ENCODE peak calls at places on chromosomes 12 and 14, in nine cellular contexts. C is heart left ventricle, L is upper lobe of left lung, D is A549, M is gastrocnemius medialis, P is IMR-90, Q is body of pancreas, V is GM12878, X is right lobe of liver. T is an unnamed sample.

GRCh38 chr14:102688290-102688689 is 89.0 kb upstream of the TRAF3 start:
- ATAC-seq in C (no peak), L (peak), D (no peak), M (no peak), P (no peak), Q (no peak), V (no peak), X (no peak), T (no peak)

GRCh38 chr14:96187216-96188050 is 17.2 kb upstream of the BDKRB2 start:
- ATAC-seq in C (no peak), L (no peak), D (no peak), M (no peak), P (no peak), Q (peak), V (no peak), X (no peak), T (no peak)

GRCh38 chr14:52780893-52781292 is 10.5 kb downstream of the GNPNAT1 start:
- ATAC-seq in C (no peak), L (no peak), D (no peak), M (no peak), P (no peak), Q (no peak), V (no peak), X (no peak), T (no peak)

GRCh38 chr12:85955127-85955526 is 81.0 kb downstream of the NTS start:
- ATAC-seq in C (no peak), L (no peak), D (no peak), M (no peak), P (no peak), Q (no peak), V (no peak), X (no peak), T (no peak)

GRCh38 chr14:104094709-104095425 is 9.4 kb downstream of the ASPG start:
- ATAC-seq in C (peak), L (peak), D (peak), M (no peak), P (peak), Q (peak), V (peak), X (peak), T (no peak)

GRCh38 chr12:112190626-112191025 is 65.3 kb downstream of the TRAFD1 start:
- ATAC-seq in C (no peak), L (no peak), D (peak), M (no peak), P (no peak), Q (no peak), V (no peak), X (no peak), T (no peak)

GRCh38 chr12:19387182-19387581 is 52.1 kb upstream of the AEBP2 start:
- ATAC-seq in C (no peak), L (no peak), D (no peak), M (no peak), P (peak), Q (no peak), V (no peak), X (no peak), T (no peak)

GRCh38 chr14:77303417-77304156 is 17.1 kb downstream of the POMT2 start:
- ATAC-seq in C (no peak), L (peak), D (peak), M (peak), P (peak), Q (peak), V (peak), X (peak), T (peak)

GRCh38 chr12:104182144-104182543 is 33.4 kb upstream of the TXNRD1 start:
- ATAC-seq in C (no peak), L (peak), D (peak), M (peak), P (peak), Q (peak), V (no peak), X (peak), T (peak)

GRCh38 chr14:95895720-95896119 is 19.1 kb downstream of the TUNAR start:
- ATAC-seq in C (no peak), L (no peak), D (peak), M (no peak), P (no peak), Q (no peak), V (peak), X (peak), T (no peak)

GRCh38 chr12:116385486-116386217 is 108.2 kb upstream of the MED13L start:
- ATAC-seq in C (no peak), L (no peak), D (peak), M (no peak), P (no peak), Q (no peak), V (no peak), X (peak), T (no peak)

GRCh38 chr14:80955434-80955939 is at the start of gene TSHR:
- ATAC-seq in C (no peak), L (peak), D (peak), M (peak), P (peak), Q (peak), V (no peak), X (peak), T (no peak)

GRCh38 chr12:26832817-26833691 is at the start of gene ITPR2:
- ATAC-seq in C (peak), L (peak), D (peak), M (peak), P (peak), Q (peak), V (peak), X (peak), T (peak)
- TF ChIP-seq POLR2A in C (no peak), L (peak), D (peak), M (peak), P (peak), Q (peak), V (peak), X (peak), T (peak)

GRCh38 chr12:49367381-49368239 is at the start of gene SPATS2:
- ATAC-seq in C (no peak), L (peak), D (peak), M (no peak), P (peak), Q (peak), V (peak), X (peak), T (no peak)
- TF ChIP-seq POLR2A in C (no peak), L (peak), D (peak), M (peak), P (no peak), Q (peak), V (no peak), X (peak), T (no peak)

DNA sequence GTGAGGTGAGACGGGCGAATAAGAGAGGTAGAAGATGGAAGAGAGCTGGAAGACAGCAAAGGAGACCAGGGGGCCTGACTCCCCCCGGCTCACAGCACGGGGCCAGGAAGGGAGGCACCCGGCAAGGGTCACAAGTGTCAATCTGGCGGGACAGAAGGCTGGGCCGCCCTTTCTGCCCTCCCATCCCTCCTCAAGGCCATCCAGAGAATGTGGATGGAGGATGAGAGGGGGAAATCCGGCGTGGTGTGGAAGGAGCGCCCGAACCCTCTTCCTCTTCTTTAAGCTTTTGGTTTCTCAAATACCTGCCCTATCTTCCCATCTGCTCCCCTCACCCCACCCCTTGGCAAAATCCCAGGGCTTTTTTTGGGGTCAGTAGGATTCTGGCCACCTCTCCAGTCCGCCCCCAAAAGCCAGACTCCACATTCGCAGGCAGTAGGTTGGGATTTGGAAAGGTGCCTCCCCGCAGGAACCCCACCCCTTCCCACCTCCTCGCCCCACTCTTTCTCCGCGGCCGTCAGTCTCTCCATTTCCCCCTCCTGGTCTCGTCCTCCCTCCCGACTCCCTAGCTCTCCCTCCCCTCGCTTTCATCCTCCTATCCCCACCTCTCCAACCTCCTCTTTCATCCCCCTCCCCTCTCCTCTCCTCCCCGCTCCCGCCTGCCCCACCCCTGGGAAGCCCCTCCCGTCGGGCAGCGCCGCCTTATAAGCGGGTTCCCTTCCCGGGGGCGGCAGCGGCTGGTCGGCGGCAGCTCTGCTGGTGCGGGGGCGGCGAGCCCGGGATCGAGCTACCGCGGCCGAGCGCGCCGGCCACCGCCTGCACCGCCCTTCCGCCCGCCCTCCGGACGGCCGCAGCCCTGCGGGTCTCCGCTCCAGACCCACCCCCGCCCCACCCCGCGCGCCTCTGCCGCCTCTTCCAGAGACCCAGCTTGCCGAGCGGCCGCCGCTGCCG is at the start of gene PTMS:
- ATAC-seq in C (peak), L (peak), D (peak), M (peak), P (peak), Q (peak), V (peak), X (peak), T (peak)
- TF ChIP-seq POLR2A in C (no peak), L (no peak), D (peak), M (peak), P (peak), Q (peak), V (peak), X (peak), T (peak)

GRCh38 chr12:131710464-131711457 is at the start of gene SFSWAP:
- ATAC-seq in C (peak), L (peak), D (peak), M (peak), P (peak), Q (peak), V (peak), X (peak), T (peak)
- TF ChIP-seq POLR2A in C (no peak), L (peak), D (peak), M (peak), P (peak), Q (peak), V (peak), X (peak), T (peak)

DNA sequence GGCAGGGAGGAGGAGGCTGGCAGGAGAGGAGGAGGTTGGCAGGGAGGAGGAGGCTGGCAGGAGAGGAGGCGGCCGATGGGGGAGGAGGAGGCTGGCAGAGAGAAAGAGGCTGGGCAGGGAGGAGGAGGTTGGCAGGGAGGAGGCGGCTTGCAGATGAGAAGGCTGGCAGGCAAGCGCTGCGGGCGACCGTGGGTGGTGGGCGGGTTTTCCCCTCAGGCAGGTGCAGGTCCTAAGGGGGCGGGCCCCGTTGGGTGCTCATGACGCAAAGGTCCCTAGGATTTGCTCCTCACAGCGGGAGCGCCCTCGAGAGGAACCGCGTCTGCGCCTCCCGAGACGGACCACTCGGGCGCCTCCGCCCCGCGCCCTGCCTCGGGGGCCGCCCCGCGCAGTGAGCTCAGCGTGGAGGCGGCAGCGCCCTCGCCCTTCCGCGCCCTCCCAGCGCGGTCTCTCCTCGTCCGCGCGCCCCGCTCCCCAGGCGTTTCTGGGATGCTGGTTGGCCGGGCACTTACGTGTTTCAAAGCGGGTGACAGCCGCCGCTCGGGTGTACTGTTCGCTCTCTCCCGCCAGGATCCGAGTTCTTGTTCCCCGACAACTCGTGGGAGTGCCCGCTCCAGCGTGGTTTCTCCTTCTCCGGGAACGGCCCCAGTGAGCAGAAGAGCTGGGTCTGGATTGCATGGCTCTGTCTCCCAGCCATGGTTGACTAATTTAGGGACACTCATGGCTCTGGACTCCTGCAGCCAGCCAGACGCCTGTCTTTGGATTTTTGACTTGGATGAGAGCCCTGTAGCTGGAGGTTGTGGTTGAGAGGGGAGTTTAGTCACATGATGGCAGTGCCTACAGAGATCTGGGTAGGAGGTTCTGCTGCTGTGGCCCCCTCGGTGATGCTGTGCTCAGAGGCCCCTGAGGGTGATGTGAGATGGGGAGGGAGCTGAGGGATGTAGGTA is 64.1 kb upstream of the PPP4R3A start:
- ATAC-seq in C (no peak), L (peak), D (peak), M (no peak), P (peak), Q (peak), V (peak), X (peak), T (peak)
- TF ChIP-seq POLR2A in C (no peak), L (no peak), D (no peak), M (no peak), P (no peak), Q (no peak), V (no peak), X (no peak), T (no peak)

GRCh38 chr14:22565391-22565945 is 23.6 kb downstream of the DAD1 start:
- ATAC-seq in C (no peak), L (no peak), D (no peak), M (no peak), P (no peak), Q (no peak), V (peak), X (no peak), T (no peak)

GRCh38 chr14:22561661-22562579 is 27.1 kb downstream of the DAD1 start:
- ATAC-seq in C (no peak), L (peak), D (no peak), M (no peak), P (no peak), Q (no peak), V (peak), X (peak), T (no peak)

GRCh38 chr14:22566845-22567244 is 22.2 kb downstream of the DAD1 start:
- ATAC-seq in C (no peak), L (no peak), D (no peak), M (no peak), P (no peak), Q (no peak), V (peak), X (no peak), T (no peak)

GRCh38 chr14:22563987-22564386 is 25.0 kb downstream of the DAD1 start:
- ATAC-seq in C (no peak), L (no peak), D (no peak), M (no peak), P (no peak), Q (no peak), V (peak), X (no peak), T (peak)

DNA sequence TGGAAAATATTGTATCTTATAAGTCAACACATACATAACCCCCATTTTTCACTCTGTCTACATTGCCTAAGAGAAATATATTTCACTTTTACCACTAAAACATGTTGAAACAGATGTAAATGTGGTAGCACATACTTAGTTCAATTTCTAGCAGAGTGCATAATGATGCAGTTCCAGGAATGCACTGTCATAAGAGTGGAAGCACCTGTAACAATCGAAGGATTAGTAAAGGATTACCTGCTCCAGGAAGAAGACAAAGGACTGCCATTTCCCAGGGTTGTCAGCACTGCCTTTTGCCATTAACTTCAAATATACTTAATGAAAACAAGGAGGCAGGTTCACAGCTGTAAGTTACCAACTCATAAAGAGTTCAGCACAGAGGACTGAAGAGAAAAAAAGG is 24.6 kb downstream of the DAD1 start:
- ATAC-seq in C (no peak), L (no peak), D (no peak), M (no peak), P (no peak), Q (no peak), V (no peak), X (no peak), T (no peak)
- TF ChIP-seq POLR2A in C (no peak), L (no peak), D (no peak), M (no peak), P (no peak), Q (no peak), V (no peak), X (no peak), T (no peak)

T was measured in gastroesophageal sphincter.